ENCODE peak calls at places on chromosome 16, in seven cellular contexts. D is epithelial cell of esophagus, A is GM13976, Q is D721Med, T is A673, P is left ventricle myocardium inferior, R is HCT116. U is an unnamed sample.

GRCh38 chr16:65318590-65319267 is 196.9 kb upstream of the CDH11 start:
- DNase-seq in D (no peak), A (no peak), Q (no peak), T (peak; percentile 12), P (no peak), R (no peak), U (no peak)

GRCh38 chr16:10751291-10751697 is 7.7 kb downstream of the NUBP1 start:
- DNase-seq in D (no peak), A (peak; percentile 44), Q (no peak), T (no peak), P (no peak), R (no peak), U (no peak)

GRCh38 chr16:720507-720989 is 398 bp upstream of the ANTKMT start:
- DNase-seq in D (no peak), A (peak; percentile 80), Q (peak; percentile 81), T (peak; percentile 81), P (peak; percentile 46), R (no peak), U (no peak)

GRCh38 chr16:86777098-86777946 is 199.0 kb downstream of the FOXL1 start:
- DNase-seq in D (no peak), A (no peak), Q (no peak), T (no peak), P (no peak), R (no peak), U (no peak)

GRCh38 chr16:8583199-8583598 is 7.1 kb downstream of the TMEM114 start:
- DNase-seq in D (peak; percentile 47), A (no peak), Q (no peak), T (peak; percentile 67), P (no peak), R (no peak), U (no peak)

GRCh38 chr16:84121007-84121406 is 4.3 kb upstream of the MBTPS1 start:
- DNase-seq in D (no peak), A (no peak), Q (no peak), T (no peak), P (no peak), R (no peak), U (no peak)

GRCh38 chr16:75477680-75478473 is 13.4 kb upstream of the TMEM170A start:
- DNase-seq in D (peak; percentile 34), A (no peak), Q (no peak), T (no peak), P (no peak), R (no peak), U (no peak)

GRCh38 chr16:55475919-55476318 is 3.1 kb upstream of the MMP2 start:
- DNase-seq in D (no peak), A (no peak), Q (no peak), T (no peak), P (peak; percentile 37), R (no peak), U (no peak)

GRCh38 chr16:2471653-2472487 is 773 bp downstream of the NTN3 start:
- DNase-seq in D (no peak), A (no peak), Q (no peak), T (no peak), P (no peak), R (no peak), U (no peak)

GRCh38 chr16:74742051-74742481 is 32.6 kb downstream of the FA2H start:
- DNase-seq in D (peak; percentile 25), A (no peak), Q (no peak), T (peak; percentile 45), P (no peak), R (no peak), U (no peak)

GRCh38 chr16:2586241-2586640 is 48.4 kb downstream of the PDPK1 start:
- DNase-seq in D (no peak), A (peak; percentile 48), Q (no peak), T (no peak), P (peak; percentile 9), R (no peak), U (no peak)

DNA sequence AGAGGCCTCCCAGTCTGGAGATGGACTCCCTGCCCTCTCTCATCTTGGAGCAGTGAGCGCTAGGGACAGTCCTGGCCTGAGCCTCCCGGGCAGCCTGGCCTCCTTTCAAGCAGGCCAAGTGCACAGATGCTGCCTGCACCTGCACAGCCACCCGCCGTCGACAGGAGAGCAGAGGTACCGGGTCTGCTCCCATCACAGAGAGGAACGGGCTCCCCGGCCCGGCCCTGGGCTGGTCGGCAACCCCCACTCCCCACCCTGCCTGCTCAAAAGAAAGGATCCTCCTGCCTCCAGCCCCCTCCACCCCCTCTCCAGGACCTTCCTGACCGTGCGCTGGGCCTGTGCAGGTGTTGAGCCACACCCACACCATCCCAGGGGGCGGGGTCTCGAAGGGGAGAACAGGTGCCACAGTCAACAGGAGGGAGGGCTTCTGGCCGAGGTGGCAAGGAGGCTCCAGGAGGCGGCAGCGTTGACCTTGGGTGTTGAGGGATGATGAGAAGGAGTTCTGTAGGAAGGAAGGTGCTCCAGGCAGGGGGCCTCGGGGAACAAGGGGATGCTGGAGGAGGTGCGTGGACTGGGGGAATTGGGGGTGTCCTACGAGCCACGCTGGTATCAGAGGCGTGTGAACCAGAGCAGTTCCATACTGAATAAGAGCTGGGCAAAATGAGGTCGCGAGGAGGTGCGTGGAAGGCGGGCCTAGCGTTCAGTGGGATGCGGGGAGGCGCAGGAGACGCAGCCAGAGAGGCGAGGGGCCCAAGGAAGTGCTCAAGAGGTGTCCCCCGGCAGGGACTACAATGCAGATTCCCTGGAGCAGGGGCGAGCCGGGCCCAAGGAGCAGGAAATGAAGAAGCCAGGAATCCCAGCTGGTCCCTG is 967 bp upstream of the CDH15 start:
- DNase-seq in D (peak; percentile 33), A (no peak), Q (no peak), T (no peak), P (no peak), R (peak; percentile 57), U (no peak)
- TF ChIP-seq CTCF in D (no peak), A (peak; percentile 7), Q (no peak), T (no peak), P (no peak), R (peak; percentile 42), U (no peak)

GRCh38 chr16:23183486-23183862 is 929 bp downstream of the SCNN1G start:
- DNase-seq in D (no peak), A (no peak), Q (no peak), T (no peak), P (no peak), R (no peak), U (no peak)

GRCh38 chr16:23181506-23181905 is 1.0 kb upstream of the SCNN1G start:
- DNase-seq in D (no peak), A (no peak), Q (no peak), T (peak; percentile 53), P (no peak), R (no peak), U (no peak)

GRCh38 chr16:23185661-23186060 is 3.1 kb downstream of the SCNN1G start:
- DNase-seq in D (no peak), A (no peak), Q (no peak), T (no peak), P (no peak), R (no peak), U (no peak)

GRCh38 chr16:23182206-23182674 is 305 bp upstream of the SCNN1G start:
- DNase-seq in D (peak; percentile 90), A (peak; percentile 94), Q (peak; percentile 72), T (peak; percentile 88), P (peak; percentile 61), R (peak; percentile 57), U (peak; percentile 57)

DNA sequence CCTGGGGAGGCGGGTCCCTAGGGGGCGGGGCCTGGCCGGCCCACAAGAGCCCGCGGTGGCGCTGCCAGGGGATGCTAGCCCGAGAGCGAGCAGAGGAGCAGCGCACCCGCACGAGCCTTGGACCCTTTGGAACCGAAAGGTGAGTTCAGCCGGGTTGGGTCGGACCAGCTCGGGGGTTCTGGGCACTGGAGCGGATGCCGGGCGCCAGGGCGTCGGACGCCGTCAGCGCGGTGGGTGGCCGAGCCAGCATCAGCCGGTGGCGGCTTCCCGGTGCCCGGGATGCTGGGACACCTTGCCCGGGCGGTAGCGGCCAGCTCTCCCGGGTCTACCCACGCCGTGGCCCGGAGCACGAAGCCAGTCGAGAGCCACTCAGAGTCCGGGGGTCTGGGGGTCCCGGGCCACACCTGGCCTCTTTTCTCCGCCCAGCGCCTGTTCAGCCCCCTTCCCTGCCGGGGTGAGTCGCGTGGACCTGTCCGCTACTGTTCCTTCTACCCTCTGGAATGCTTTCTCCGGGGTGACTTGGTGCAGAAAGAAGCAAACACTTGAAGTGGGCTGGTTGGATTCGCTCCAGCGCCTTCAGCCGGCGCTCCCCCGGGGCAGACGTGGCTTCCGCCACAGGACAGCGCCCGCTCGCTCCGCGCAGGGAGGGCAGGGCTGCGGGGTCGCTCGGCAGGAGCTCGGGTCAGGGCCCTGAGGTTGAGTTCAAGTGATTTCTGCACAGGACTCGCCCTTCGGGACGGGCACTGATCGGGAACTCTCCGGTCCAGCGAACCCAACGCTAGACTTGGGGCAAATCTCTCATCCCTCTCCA is at the start of gene SCNN1G:
- DNase-seq in D (no peak), A (peak; percentile 52), Q (no peak), T (peak; percentile 36), P (peak; percentile 16), R (no peak), U (no peak)
- TF ChIP-seq CTCF in D (no peak), A (no peak), Q (no peak), T (no peak), P (peak; percentile 61), R (no peak), U (peak; percentile 54)

DNA sequence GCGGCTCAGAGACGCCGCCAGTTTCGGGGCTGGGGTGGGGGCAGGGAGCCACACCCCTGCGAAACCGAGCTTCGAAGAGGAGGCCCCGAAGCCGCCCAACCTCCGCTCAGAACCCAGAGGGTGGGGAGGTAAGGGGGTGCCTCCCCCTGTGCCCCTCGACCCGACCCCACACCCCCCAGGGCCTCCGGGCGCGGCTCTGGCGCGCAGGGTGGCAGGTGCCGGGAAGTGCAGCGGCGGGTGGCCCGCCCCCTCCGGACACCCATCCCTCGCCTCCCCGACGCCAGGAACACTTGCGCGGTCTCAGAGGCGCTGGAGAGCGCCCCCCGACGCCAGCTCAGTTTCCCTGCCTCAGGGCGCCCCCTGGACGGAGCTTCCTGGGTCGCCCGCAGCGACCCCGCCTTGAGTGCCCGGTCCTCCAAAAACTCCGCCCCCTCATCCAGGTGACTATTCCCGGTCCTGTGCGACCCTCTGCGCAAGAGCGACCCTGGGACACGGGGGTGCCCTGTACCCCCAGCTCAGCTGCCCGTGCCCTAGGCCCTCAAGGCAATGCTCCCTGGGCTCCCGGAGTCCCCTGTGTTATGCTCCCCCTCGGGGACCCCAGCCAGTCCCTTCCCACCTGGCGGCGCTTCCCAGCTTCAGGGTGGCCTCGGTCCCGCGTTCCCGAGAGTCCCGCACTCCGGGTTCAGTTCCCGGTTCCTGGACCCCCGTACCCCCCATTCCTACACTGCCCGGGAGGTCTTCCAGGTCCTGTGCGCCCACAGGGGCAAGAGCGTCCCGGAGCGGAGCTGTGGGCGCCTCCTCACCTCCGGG is 562 bp downstream of the PPL start:
- DNase-seq in D (no peak), A (peak; percentile 49), Q (peak; percentile 35), T (no peak), P (no peak), R (no peak), U (no peak)
- TF ChIP-seq CTCF in D (peak; percentile 8), A (no peak), Q (peak; percentile 14), T (peak; percentile 37), P (peak; percentile 27), R (peak; percentile 52), U (no peak)

GRCh38 chr16:67892899-67893790 is at the start of gene PSKH1:
- DNase-seq in D (peak; percentile 97), A (peak; percentile 100), Q (peak; percentile 89), T (peak; percentile 98), P (peak; percentile 98), R (peak; percentile 88), U (peak; percentile 86)
- TF ChIP-seq CTCF in D (no peak), A (no peak), Q (no peak), T (no peak), P (no peak), R (no peak), U (no peak)

GRCh38 chr16:30628628-30629342 is 18.6 kb upstream of the ZNF689 start:
- DNase-seq in D (peak; percentile 77), A (peak; percentile 78), Q (peak; percentile 66), T (peak; percentile 89), P (peak; percentile 88), R (peak; percentile 70), U (peak; percentile 84)
- TF ChIP-seq CTCF in D (peak; percentile 98), A (peak; percentile 83), Q (peak; percentile 92), T (peak; percentile 94), P (peak; percentile 92), R (peak; percentile 93), U (peak; percentile 95)

GRCh38 chr16:14364386-14365199 is 265.5 kb downstream of the PARN start:
- DNase-seq in D (peak; percentile 91), A (no peak), Q (no peak), T (no peak), P (no peak), R (peak; percentile 46), U (no peak)
- TF ChIP-seq CTCF in D (no peak), A (no peak), Q (no peak), T (no peak), P (no peak), R (no peak), U (no peak)

U was measured in natural killer cell.